ENCODE peak calls at places on chromosomes 16 and 17, in nine cellular contexts. N is psoas muscle; M is activated CD8-positive, alpha-beta memory T cell treated with anti-CD3 and anti-CD28 coated beads, Interleukin-2, amount 50 U/mL, for 4 hours; E is HCEC 1CT; B is activated T-cell treated with anti-CD3 and anti-CD28 coated beads for 4 hours; Q is amygdala; A is AG08395; P is cortex of kidney; X is activated T-helper 1 cell treated with anti-CD3 and anti-CD28 coated beads, Interleukin-2, amount 50 U/mL, for 16 hours. R is an unnamed sample.

GRCh38 chr16:69465083-69465721 is 40.8 kb downstream of the CYB5B start:
- DNase-seq in N (no peak), M (no peak), E (no peak), B (no peak), Q (no peak), A (no peak), P (no peak), X (no peak), R (no peak)

GRCh38 chr17:27085517-27085916 is 208.4 kb upstream of the WSB1 start:
- DNase-seq in N (no peak), M (no peak), E (no peak), B (no peak), Q (no peak), A (no peak), P (no peak), X (no peak), R (no peak)

GRCh38 chr17:39209317-39210092 is 9.4 kb downstream of the RPL19 start:
- DNase-seq in N (peak; percentile 93), M (peak; percentile 90), E (peak; percentile 26), B (peak; percentile 74), Q (no peak), A (peak; percentile 62), P (no peak), X (no peak), R (peak; percentile 68)

GRCh38 chr17:77374170-77374936 is 233.6 kb downstream of the SEC14L1 start:
- DNase-seq in N (peak; percentile 90), M (peak; percentile 71), E (peak; percentile 71), B (peak; percentile 49), Q (no peak), A (peak; percentile 75), P (no peak), X (peak; percentile 52), R (no peak)

GRCh38 chr16:58011652-58012051 is 10.4 kb downstream of the USB1 start:
- DNase-seq in N (no peak), M (no peak), E (peak; percentile 40), B (no peak), Q (no peak), A (peak; percentile 81), P (no peak), X (no peak), R (no peak)

GRCh38 chr17:57905875-57906455 is 49.2 kb downstream of the CUEDC1 start:
- DNase-seq in N (no peak), M (no peak), E (no peak), B (no peak), Q (no peak), A (no peak), P (no peak), X (no peak), R (no peak)

GRCh38 chr16:4101421-4102275 is 14.6 kb downstream of the ADCY9 start:
- DNase-seq in N (peak; percentile 71), M (no peak), E (no peak), B (no peak), Q (no peak), A (no peak), P (no peak), X (no peak), R (no peak)

GRCh38 chr17:16255481-16255901 is 38.5 kb downstream of the PIGL start:
- DNase-seq in N (peak; percentile 71), M (no peak), E (no peak), B (no peak), Q (peak; percentile 79), A (peak; percentile 24), P (no peak), X (no peak), R (no peak)

GRCh38 chr16:66412182-66412581 is 14.9 kb upstream of the BEAN1 start:
- DNase-seq in N (no peak), M (no peak), E (no peak), B (no peak), Q (no peak), A (no peak), P (no peak), X (no peak), R (no peak)

GRCh38 chr17:82497483-82498405 is 21.8 kb upstream of the FOXK2 start:
- DNase-seq in N (peak; percentile 77), M (peak; percentile 35), E (peak; percentile 89), B (no peak), Q (no peak), A (peak; percentile 15), P (no peak), X (no peak), R (peak; percentile 67)

GRCh38 chr16:81035398-81035974 is at the start of gene ATMIN:
- DNase-seq in N (peak; percentile 92), M (peak; percentile 90), E (peak; percentile 81), B (peak; percentile 81), Q (peak; percentile 63), A (peak; percentile 97), P (peak; percentile 31), X (peak; percentile 73), R (peak; percentile 91)

GRCh38 chr17:41651625-41652460 is 27.5 kb upstream of the KRT17 start:
- DNase-seq in N (peak; percentile 59), M (no peak), E (no peak), B (no peak), Q (peak; percentile 26), A (no peak), P (no peak), X (no peak), R (no peak)

GRCh38 chr17:74442670-74443515 is 11.0 kb downstream of the GPRC5C start:
- DNase-seq in N (peak; percentile 96), M (no peak), E (no peak), B (no peak), Q (peak; percentile 71), A (peak; percentile 62), P (no peak), X (no peak), R (peak; percentile 87)

GRCh38 chr17:74393323-74393942 is 26.1 kb downstream of the GPR142 start:
- DNase-seq in N (peak; percentile 62), M (no peak), E (no peak), B (no peak), Q (peak; percentile 36), A (no peak), P (no peak), X (no peak), R (no peak)

GRCh38 chr16:10992112-10992511 is 47.7 kb downstream of the CLEC16A start:
- DNase-seq in N (no peak), M (no peak), E (peak; percentile 81), B (no peak), Q (no peak), A (peak; percentile 22), P (no peak), X (no peak), R (no peak)

GRCh38 chr17:59490259-59490658 is 75.2 kb upstream of the DHX40 start:
- DNase-seq in N (no peak), M (no peak), E (no peak), B (no peak), Q (no peak), A (no peak), P (no peak), X (no peak), R (no peak)

GRCh38 chr17:77548967-77549366 is 408.2 kb downstream of the SEC14L1 start:
- DNase-seq in N (no peak), M (no peak), E (no peak), B (no peak), Q (no peak), A (no peak), P (no peak), X (no peak), R (no peak)

GRCh38 chr16:83533193-83533592 is 274.6 kb upstream of the HSBP1 start:
- DNase-seq in N (no peak), M (no peak), E (peak; percentile 52), B (no peak), Q (no peak), A (peak; percentile 25), P (no peak), X (no peak), R (peak; percentile 68)

GRCh38 chr17:79952915-79953314 is 82.8 kb downstream of the TBC1D16 start:
- DNase-seq in N (no peak), M (no peak), E (no peak), B (no peak), Q (no peak), A (no peak), P (no peak), X (no peak), R (no peak)

R was measured in NCI-H345.